ENCODE peak calls at places on chromosomes 1 and 21, in six cellular contexts. E is mesendoderm, T is IMR-90, N is neuronal stem cell, O is H1, U is trophoblast cell. J is an unnamed sample.

GRCh38 chr1:39394059-39394458 is 97.4 kb upstream of the BMP8A start:
- DNase-seq in E (no peak), T (no peak), N (no peak), O (no peak), U (no peak), J (no peak)

GRCh38 chr1:58858344-58858673 is 74.5 kb upstream of the JUN start:
- DNase-seq in E (no peak), T (peak; percentile 60), N (no peak), O (no peak), U (peak; percentile 75), J (no peak)

GRCh38 chr1:205955499-205955898 is 12.2 kb upstream of the SLC26A9 start:
- DNase-seq in E (no peak), T (no peak), N (no peak), O (no peak), U (no peak), J (no peak)

GRCh38 chr1:55255901-55256300 is 40.7 kb upstream of the USP24 start:
- DNase-seq in E (no peak), T (no peak), N (no peak), O (no peak), U (no peak), J (no peak)

GRCh38 chr1:6448749-6449631 is 17.0 kb downstream of the TNFRSF25 start:
- DNase-seq in E (peak; percentile 73), T (no peak), N (no peak), O (peak; percentile 86), U (no peak), J (peak; percentile 18)

GRCh38 chr21:32335601-32336575 is 37.2 kb downstream of the MRAP start:
- DNase-seq in E (no peak), T (peak; percentile 14), N (no peak), O (no peak), U (no peak), J (no peak)

GRCh38 chr1:59672851-59673574 is 141.7 kb upstream of the HOOK1 start:
- DNase-seq in E (peak; percentile 95), T (peak; percentile 81), N (no peak), O (no peak), U (peak; percentile 80), J (peak; percentile 74)

GRCh38 chr21:31354604-31355443 is 10.8 kb upstream of the TIAM1 start:
- DNase-seq in E (no peak), T (peak; percentile 87), N (no peak), O (no peak), U (peak; percentile 92), J (peak; percentile 36)

GRCh38 chr1:3461238-3461933 is 6.9 kb downstream of the ARHGEF16 start:
- DNase-seq in E (no peak), T (no peak), N (no peak), O (no peak), U (peak; percentile 17), J (no peak)

GRCh38 chr1:56866656-56867055 is 12.1 kb downstream of the C8A start:
- DNase-seq in E (no peak), T (peak; percentile 88), N (no peak), O (no peak), U (no peak), J (no peak)

GRCh38 chr1:227532019-227532619 is 31.2 kb upstream of the ZNF678 start:
- DNase-seq in E (no peak), T (no peak), N (no peak), O (no peak), U (no peak), J (no peak)

GRCh38 chr1:1120866-1121563 is 5.1 kb upstream of the C1orf159 start:
- DNase-seq in E (no peak), T (no peak), N (no peak), O (no peak), U (no peak), J (no peak)

GRCh38 chr1:84069236-84069845 is 70.4 kb upstream of the TTLL7 start:
- DNase-seq in E (peak; percentile 57), T (no peak), N (no peak), O (no peak), U (no peak), J (no peak)

GRCh38 chr1:33719771-33720670 is 143.9 kb upstream of the HMGB4 start:
- DNase-seq in E (no peak), T (peak; percentile 2), N (no peak), O (peak; percentile 28), U (no peak), J (no peak)

GRCh38 chr1:150362721-150363425 is 1.1 kb upstream of the RPRD2 start:
- DNase-seq in E (peak; percentile 6), T (no peak), N (no peak), O (peak; percentile 44), U (peak; percentile 44), J (no peak)

GRCh38 chr1:2523191-2523890 is 3.1 kb downstream of the PANK4 start:
- DNase-seq in E (no peak), T (peak; percentile 66), N (no peak), O (peak; percentile 64), U (no peak), J (peak; percentile 43)

GRCh38 chr1:160260436-160261382 is 1.6 kb downstream of the DCAF8 start:
- DNase-seq in E (peak; percentile 27), T (peak; percentile 89), N (no peak), O (no peak), U (peak; percentile 12), J (peak; percentile 79)
- H3K18ac ChIP-seq in E (no peak overlapping the region), T (peak overlapping the region; percentile 10), N (no peak overlapping the region), O (no peak overlapping the region), U (no peak overlapping the region), J (no peak overlapping the region)

GRCh38 chr1:145979746-145980435 is 15.4 kb downstream of the POLR3GL start:
- DNase-seq in E (no peak), T (no peak), N (no peak), O (no peak), U (no peak), J (peak; percentile 38)

GRCh38 chr1:145978477-145978859 is 14.0 kb downstream of the POLR3GL start:
- DNase-seq in E (no peak), T (no peak), N (no peak), O (no peak), U (no peak), J (no peak)

GRCh38 chr1:145977486-145978476 is 13.3 kb downstream of the POLR3GL start:
- DNase-seq in E (peak; percentile 94), T (peak; percentile 85), N (peak; percentile 70), O (peak; percentile 73), U (peak; percentile 86), J (peak; percentile 82)

GRCh38 chr1:145977016-145977415 is 12.5 kb downstream of the POLR3GL start:
- DNase-seq in E (no peak), T (no peak), N (no peak), O (no peak), U (no peak), J (no peak)

DNA sequence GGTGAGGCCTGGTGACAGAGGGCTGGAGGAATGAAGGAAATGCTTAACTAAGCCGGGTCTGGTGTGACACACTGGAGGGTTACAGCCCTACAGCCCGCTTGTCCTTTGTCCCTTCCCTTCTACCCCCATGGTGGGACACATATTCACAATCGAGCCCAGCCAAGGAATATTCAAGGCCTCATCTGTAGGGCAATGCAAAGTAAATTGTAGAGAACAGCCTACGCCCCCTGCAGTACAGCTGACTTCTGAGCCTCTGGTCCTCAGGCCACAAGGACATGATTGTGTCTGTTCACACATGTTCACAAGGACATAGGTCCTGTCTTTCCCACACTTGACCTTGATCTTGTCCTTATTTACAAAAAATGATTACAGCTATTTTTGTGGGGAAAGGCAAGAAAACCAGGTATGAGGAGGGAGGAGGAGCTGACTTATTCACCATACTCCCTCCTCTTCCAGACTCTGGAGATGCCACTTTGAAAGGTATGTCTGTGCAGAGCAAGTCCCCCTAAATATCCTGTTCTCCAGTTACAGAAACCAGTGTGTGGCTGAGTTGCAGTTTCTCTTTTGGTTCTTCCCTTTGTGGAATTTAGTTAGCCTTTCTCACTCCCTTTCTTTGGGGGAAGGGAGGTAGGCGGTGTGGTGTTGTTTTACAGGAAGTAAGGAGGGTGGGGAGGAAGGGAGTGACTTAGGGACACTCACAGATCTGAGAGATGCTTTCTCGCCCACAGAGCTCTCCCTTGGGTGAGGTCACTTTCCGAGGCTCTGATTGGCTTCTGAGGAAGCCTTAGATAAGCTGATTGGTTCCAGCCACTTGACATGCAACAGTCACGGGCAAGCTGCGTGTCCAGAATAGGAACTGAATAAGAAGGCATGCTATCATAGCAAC is 14.6 kb downstream of the POLR3GL start:
- DNase-seq in E (peak; percentile 100), T (peak; percentile 100), N (peak; percentile 87), O (peak; percentile 67), U (peak; percentile 99), J (peak; percentile 100)
- H4K8ac ChIP-seq in E (no peak overlapping the region), T (peak overlapping the region; percentile 88), N (peak overlapping the region; percentile 26), O (no peak overlapping the region), U (peak overlapping the region; percentile 74), J (peak overlapping the region; percentile 41)

GRCh38 chr1:200784576-200784975 is 45.9 kb downstream of the CAMSAP2 start:
- DNase-seq in E (no peak), T (peak; percentile 79), N (no peak), O (no peak), U (peak; percentile 48), J (peak; percentile 71)
- H3K36me3 ChIP-seq in E (no peaks in the 10 kb centered on the region), T (peaks cover 19% of the 10 kb centered on the region), N (peaks cover 6% of the 10 kb centered on the region), O (no peaks in the 10 kb centered on the region), U (peaks cover 8% of the 10 kb centered on the region), J (peaks cover 42% of the 10 kb centered on the region)

GRCh38 chr1:164671597-164672327 is 112.8 kb downstream of the PBX1 start:
- DNase-seq in E (no peak), T (peak; percentile 50), N (no peak), O (no peak), U (no peak), J (peak; percentile 43)

GRCh38 chr1:164667010-164667409 is 108.0 kb downstream of the PBX1 start:
- DNase-seq in E (no peak), T (no peak), N (no peak), O (no peak), U (peak; percentile 69), J (no peak)

GRCh38 chr1:164670026-164670425 is 111.0 kb downstream of the PBX1 start:
- DNase-seq in E (no peak), T (no peak), N (no peak), O (no peak), U (peak; percentile 52), J (no peak)

GRCh38 chr1:164667600-164667999 is 108.6 kb downstream of the PBX1 start:
- DNase-seq in E (no peak), T (no peak), N (no peak), O (no peak), U (peak; percentile 89), J (no peak)

GRCh38 chr1:164668451-164668850 is 109.5 kb downstream of the PBX1 start:
- DNase-seq in E (no peak), T (no peak), N (no peak), O (no peak), U (no peak), J (no peak)
- H3K18ac ChIP-seq in E (no peak overlapping the region), T (no peak overlapping the region), N (no peak overlapping the region), O (no peak overlapping the region), U (no peak overlapping the region), J (no peak overlapping the region)

GRCh38 chr1:197485790-197486189 is 217.7 kb downstream of the CRB1 start:
- DNase-seq in E (no peak), T (no peak), N (no peak), O (no peak), U (peak; percentile 35), J (no peak)

GRCh38 chr1:197486948-197487347 is 218.9 kb downstream of the CRB1 start:
- DNase-seq in E (no peak), T (peak; percentile 18), N (no peak), O (no peak), U (no peak), J (peak; percentile 34)

DNA sequence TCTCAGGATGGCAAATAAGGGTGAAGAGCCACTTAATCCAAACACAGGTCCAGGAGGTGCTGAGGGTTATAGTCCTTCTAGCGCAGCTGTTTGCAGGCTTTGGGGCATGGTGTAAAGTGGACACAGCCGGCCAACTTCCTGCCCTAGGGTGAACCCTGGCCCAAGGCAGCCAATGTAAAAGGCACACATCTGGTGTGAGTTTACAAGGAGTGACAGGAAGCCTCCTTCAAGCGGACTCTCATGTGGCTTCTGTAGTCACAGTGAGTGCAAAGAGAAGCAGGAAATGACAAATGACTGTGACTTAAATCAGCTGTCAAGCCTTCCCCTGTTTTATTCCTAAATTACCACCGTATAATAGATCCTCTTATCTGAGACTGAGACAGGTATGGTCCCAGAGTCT is 213.0 kb downstream of the CRB1 start:
- DNase-seq in E (no peak), T (no peak), N (no peak), O (no peak), U (no peak), J (peak; percentile 25)
- H4K8ac ChIP-seq in E (no peak overlapping the region), T (no peak overlapping the region), N (no peak overlapping the region), O (no peak overlapping the region), U (no peak overlapping the region), J (no peak overlapping the region)

J was measured in mesenchymal stem cell.